ENCODE peak calls at places on chromosomes 3 and 15, in five cellular contexts. One of them, this sample, is unnamed.

GRCh38 chr3:179182892-179183291 is 34.7 kb downstream of the PIK3CA start:
- DNase-seq in GM20000: no peak
- DNase-seq in NAMALWA: no peak
- DNase-seq in anterior cingulate cortex: no peak
- DNase-seq in HTR-8/SVneo: no peak
- DNase-seq in this sample: no peak

GRCh38 chr3:193872265-193872753 is 263.6 kb upstream of the HES1 start:
- DNase-seq in HTR-8/SVneo: peak; percentile 66
- DNase-seq in NAMALWA: no peak
- DNase-seq in anterior cingulate cortex: no peak
- DNase-seq in GM20000: no peak
- DNase-seq in this sample: peak; percentile 52

GRCh38 chr3:60579734-60580133 is 671.5 kb downstream of the FHIT start:
- DNase-seq in anterior cingulate cortex: peak; percentile 14
- DNase-seq in GM20000: no peak
- DNase-seq in NAMALWA: no peak
- DNase-seq in HTR-8/SVneo: no peak
- DNase-seq in this sample: no peak

GRCh38 chr3:195868866-195869412 is 39.4 kb downstream of the TNK2 start:
- DNase-seq in GM20000: no peak
- DNase-seq in NAMALWA: no peak
- DNase-seq in HTR-8/SVneo: no peak
- DNase-seq in anterior cingulate cortex: no peak
- DNase-seq in this sample: no peak

GRCh38 chr3:169754711-169755110 is 10.1 kb downstream of the TERC start:
- DNase-seq in anterior cingulate cortex: no peak
- DNase-seq in GM20000: no peak
- DNase-seq in NAMALWA: no peak
- DNase-seq in HTR-8/SVneo: no peak
- DNase-seq in this sample: no peak

GRCh38 chr3:30294241-30294667 is 312.1 kb upstream of the TGFBR2 start:
- DNase-seq in NAMALWA: no peak
- DNase-seq in HTR-8/SVneo: no peak
- DNase-seq in anterior cingulate cortex: no peak
- DNase-seq in GM20000: no peak
- DNase-seq in this sample: no peak

GRCh38 chr3:179355996-179356395 is 8.5 kb downstream of the MFN1 start:
- DNase-seq in GM20000: no peak
- DNase-seq in HTR-8/SVneo: no peak
- DNase-seq in NAMALWA: no peak
- DNase-seq in anterior cingulate cortex: no peak
- DNase-seq in this sample: no peak

GRCh38 chr3:114741066-114741465 is 406.0 kb downstream of the ZBTB20 start:
- DNase-seq in HTR-8/SVneo: no peak
- DNase-seq in GM20000: no peak
- DNase-seq in NAMALWA: no peak
- DNase-seq in anterior cingulate cortex: no peak
- DNase-seq in this sample: no peak

GRCh38 chr3:15755181-15755580 is 42.6 kb downstream of the ANKRD28 start:
- DNase-seq in NAMALWA: no peak
- DNase-seq in HTR-8/SVneo: no peak
- DNase-seq in anterior cingulate cortex: no peak
- DNase-seq in GM20000: no peak
- DNase-seq in this sample: no peak

GRCh38 chr15:87219650-87220615 is 1036.6 kb downstream of the NTRK3 start:
- DNase-seq in GM20000: no peak
- DNase-seq in NAMALWA: no peak
- DNase-seq in anterior cingulate cortex: no peak
- DNase-seq in HTR-8/SVneo: no peak
- DNase-seq in this sample: no peak

GRCh38 chr15:78051622-78052405 is 25.7 kb downstream of the TBC1D2B start:
- DNase-seq in anterior cingulate cortex: no peak
- DNase-seq in NAMALWA: no peak
- DNase-seq in HTR-8/SVneo: no peak
- DNase-seq in GM20000: no peak
- DNase-seq in this sample: no peak

GRCh38 chr3:14521611-14522010 is 18.5 kb downstream of the GRIP2 start:
- DNase-seq in anterior cingulate cortex: no peak
- DNase-seq in GM20000: no peak
- DNase-seq in NAMALWA: no peak
- DNase-seq in HTR-8/SVneo: no peak
- DNase-seq in this sample: no peak

GRCh38 chr15:85404156-85404921 is 23.9 kb downstream of the AKAP13 start:
- DNase-seq in NAMALWA: peak; percentile 87
- DNase-seq in GM20000: no peak
- DNase-seq in HTR-8/SVneo: no peak
- DNase-seq in anterior cingulate cortex: no peak
- DNase-seq in this sample: no peak

GRCh38 chr15:62658498-62658897 is 384.0 kb upstream of the TPM1 start:
- DNase-seq in HTR-8/SVneo: no peak
- DNase-seq in anterior cingulate cortex: no peak
- DNase-seq in GM20000: peak; percentile 15
- DNase-seq in NAMALWA: no peak
- DNase-seq in this sample: peak; percentile 56

GRCh38 chr15:45279024-45279697 is 27.1 kb downstream of the SLC28A2 start:
- DNase-seq in GM20000: peak; percentile 97
- DNase-seq in HTR-8/SVneo: peak; percentile 94
- DNase-seq in anterior cingulate cortex: peak; percentile 100
- DNase-seq in NAMALWA: peak; percentile 98
- DNase-seq in this sample: peak; percentile 97

GRCh38 chr3:141553055-141553454 is 66.2 kb downstream of the RASA2 start:
- DNase-seq in NAMALWA: no peak
- DNase-seq in GM20000: no peak
- DNase-seq in anterior cingulate cortex: no peak
- DNase-seq in HTR-8/SVneo: no peak
- DNase-seq in this sample: peak; percentile 23

GRCh38 chr3:120025520-120025919 is 68.7 kb downstream of the GSK3B start:
- DNase-seq in NAMALWA: no peak
- DNase-seq in HTR-8/SVneo: no peak
- DNase-seq in anterior cingulate cortex: no peak
- DNase-seq in GM20000: no peak
- DNase-seq in this sample: no peak

GRCh38 chr15:68817304-68818087 is 3.2 kb downstream of the ANP32A start:
- DNase-seq in HTR-8/SVneo: no peak
- DNase-seq in GM20000: peak; percentile 79
- DNase-seq in anterior cingulate cortex: peak; percentile 74
- DNase-seq in NAMALWA: peak; percentile 82
- DNase-seq in this sample: peak; percentile 91

GRCh38 chr15:29103825-29104565 is 165.6 kb downstream of the NSMCE3 start:
- DNase-seq in anterior cingulate cortex: peak; percentile 81
- DNase-seq in GM20000: peak; percentile 87
- DNase-seq in NAMALWA: peak; percentile 57
- DNase-seq in HTR-8/SVneo: peak; percentile 33
- DNase-seq in this sample: peak; percentile 62

GRCh38 chr15:29337156-29337959 is 67.7 kb upstream of the NSMCE3 start:
- DNase-seq in anterior cingulate cortex: no peak
- DNase-seq in NAMALWA: no peak
- DNase-seq in HTR-8/SVneo: no peak
- DNase-seq in GM20000: no peak
- DNase-seq in this sample: no peak

GRCh38 chr3:87261925-87262324 is 14.5 kb downstream of the POU1F1 start:
- DNase-seq in HTR-8/SVneo: no peak
- DNase-seq in GM20000: no peak
- DNase-seq in anterior cingulate cortex: no peak
- DNase-seq in NAMALWA: no peak
- DNase-seq in this sample: no peak

GRCh38 chr3:186318135-186318534 is 43.9 kb downstream of the DGKG start:
- DNase-seq in anterior cingulate cortex: no peak
- DNase-seq in GM20000: no peak
- DNase-seq in HTR-8/SVneo: no peak
- DNase-seq in NAMALWA: no peak
- DNase-seq in this sample: no peak

GRCh38 chr3:141498592-141499223 is 11.9 kb downstream of the RASA2 start:
- DNase-seq in HTR-8/SVneo: no peak
- DNase-seq in GM20000: peak; percentile 33
- DNase-seq in anterior cingulate cortex: no peak
- DNase-seq in NAMALWA: peak; percentile 94
- DNase-seq in this sample: peak; percentile 83

GRCh38 chr15:40782609-40783227 is 12.9 kb downstream of the C15orf62 start:
- DNase-seq in anterior cingulate cortex: no peak
- DNase-seq in NAMALWA: peak; percentile 86
- DNase-seq in GM20000: peak; percentile 74
- DNase-seq in HTR-8/SVneo: peak; percentile 59
- DNase-seq in this sample: peak; percentile 86

GRCh38 chr3:88180398-88180999 is 30.7 kb downstream of the C3orf38 start:
- DNase-seq in HTR-8/SVneo: peak; percentile 27
- DNase-seq in GM20000: peak; percentile 40
- DNase-seq in NAMALWA: peak; percentile 44
- DNase-seq in anterior cingulate cortex: no peak
- DNase-seq in this sample: peak; percentile 68

GRCh38 chr15:34853001-34853758 is 57.8 kb upstream of the ACTC1 start:
- DNase-seq in HTR-8/SVneo: no peak
- DNase-seq in anterior cingulate cortex: no peak
- DNase-seq in GM20000: no peak
- DNase-seq in NAMALWA: no peak
- DNase-seq in this sample: no peak

GRCh38 chr3:141945726-141946125 is 69.3 kb downstream of the ATP1B3 start:
- DNase-seq in HTR-8/SVneo: no peak
- DNase-seq in anterior cingulate cortex: no peak
- DNase-seq in NAMALWA: no peak
- DNase-seq in GM20000: no peak
- DNase-seq in this sample: no peak

GRCh38 chr15:76236350-76236749 is 74.9 kb downstream of the ETFA start:
- DNase-seq in HTR-8/SVneo: no peak
- DNase-seq in NAMALWA: no peak
- DNase-seq in anterior cingulate cortex: no peak
- DNase-seq in GM20000: no peak
- DNase-seq in this sample: no peak

GRCh38 chr3:63967675-63968611 is 55.4 kb downstream of the PSMD6 start:
- DNase-seq in GM20000: peak; percentile 22
- DNase-seq in NAMALWA: peak; percentile 1
- DNase-seq in HTR-8/SVneo: no peak
- DNase-seq in anterior cingulate cortex: no peak
- DNase-seq in this sample: peak; percentile 69

This sample was measured in GM12865.